ENCODE peak calls at places on chromosomes 7 and 10, in eight cellular contexts. One of them, this sample, is unnamed.

GRCh38 chr7:121595949-121596692 is 200.0 kb upstream of the FAM3C start:
- DNase-seq in C1 segment of cervical spinal cord: no peak
- DNase-seq in stimulated activated CD4-positive, alpha-beta T cell treated with anti-CD3 and anti-CD28 coated beads, Interleukin-1b, Interleukin-23, amount 100 ng/mL, for 4 hours: no peak
- DNase-seq in activated naive CD4-positive, alpha-beta T cell treated with anti-CD3 and anti-CD28 coated beads for 36 hours: no peak
- DNase-seq in astrocyte of the spinal cord: no peak
- DNase-seq in naive thymus-derived CD8-positive, alpha-beta T cell: no peak
- DNase-seq in SW480: no peak
- DNase-seq in epithelial cell of esophagus: no peak
- DNase-seq in this sample: no peak

GRCh38 chr7:75854233-75854632 is 24.6 kb upstream of the RHBDD2 start:
- DNase-seq in C1 segment of cervical spinal cord: no peak
- DNase-seq in stimulated activated CD4-positive, alpha-beta T cell treated with anti-CD3 and anti-CD28 coated beads, Interleukin-1b, Interleukin-23, amount 100 ng/mL, for 4 hours: no peak
- DNase-seq in activated naive CD4-positive, alpha-beta T cell treated with anti-CD3 and anti-CD28 coated beads for 36 hours: no peak
- DNase-seq in astrocyte of the spinal cord: peak; percentile 39
- DNase-seq in naive thymus-derived CD8-positive, alpha-beta T cell: no peak
- DNase-seq in SW480: no peak
- DNase-seq in epithelial cell of esophagus: no peak
- DNase-seq in this sample: no peak

GRCh38 chr7:73717025-73717807 is 2.3 kb downstream of the STX1A start:
- DNase-seq in C1 segment of cervical spinal cord: no peak
- DNase-seq in stimulated activated CD4-positive, alpha-beta T cell treated with anti-CD3 and anti-CD28 coated beads, Interleukin-1b, Interleukin-23, amount 100 ng/mL, for 4 hours: no peak
- DNase-seq in activated naive CD4-positive, alpha-beta T cell treated with anti-CD3 and anti-CD28 coated beads for 36 hours: no peak
- DNase-seq in astrocyte of the spinal cord: peak; percentile 63
- DNase-seq in naive thymus-derived CD8-positive, alpha-beta T cell: no peak
- DNase-seq in SW480: no peak
- DNase-seq in epithelial cell of esophagus: no peak
- DNase-seq in this sample: no peak

GRCh38 chr7:100166966-100167911 is 1.2 kb downstream of the GAL3ST4 start:
- DNase-seq in C1 segment of cervical spinal cord: no peak
- DNase-seq in stimulated activated CD4-positive, alpha-beta T cell treated with anti-CD3 and anti-CD28 coated beads, Interleukin-1b, Interleukin-23, amount 100 ng/mL, for 4 hours: no peak
- DNase-seq in activated naive CD4-positive, alpha-beta T cell treated with anti-CD3 and anti-CD28 coated beads for 36 hours: peak; percentile 29
- DNase-seq in astrocyte of the spinal cord: no peak
- DNase-seq in naive thymus-derived CD8-positive, alpha-beta T cell: no peak
- DNase-seq in SW480: no peak
- DNase-seq in epithelial cell of esophagus: no peak
- DNase-seq in this sample: peak; percentile 70

GRCh38 chr7:112414855-112415490 is 35.3 kb upstream of the IFRD1 start:
- DNase-seq in C1 segment of cervical spinal cord: peak; percentile 29
- DNase-seq in stimulated activated CD4-positive, alpha-beta T cell treated with anti-CD3 and anti-CD28 coated beads, Interleukin-1b, Interleukin-23, amount 100 ng/mL, for 4 hours: no peak
- DNase-seq in activated naive CD4-positive, alpha-beta T cell treated with anti-CD3 and anti-CD28 coated beads for 36 hours: no peak
- DNase-seq in astrocyte of the spinal cord: no peak
- DNase-seq in naive thymus-derived CD8-positive, alpha-beta T cell: no peak
- DNase-seq in SW480: peak; percentile 70
- DNase-seq in epithelial cell of esophagus: peak; percentile 66
- DNase-seq in this sample: peak; percentile 57

GRCh38 chr10:71270301-71270777 is 48.7 kb upstream of the SLC29A3 start:
- DNase-seq in C1 segment of cervical spinal cord: peak; percentile 67
- DNase-seq in stimulated activated CD4-positive, alpha-beta T cell treated with anti-CD3 and anti-CD28 coated beads, Interleukin-1b, Interleukin-23, amount 100 ng/mL, for 4 hours: no peak
- DNase-seq in activated naive CD4-positive, alpha-beta T cell treated with anti-CD3 and anti-CD28 coated beads for 36 hours: peak; percentile 61
- DNase-seq in astrocyte of the spinal cord: peak; percentile 80
- DNase-seq in naive thymus-derived CD8-positive, alpha-beta T cell: no peak
- DNase-seq in SW480: peak; percentile 62
- DNase-seq in epithelial cell of esophagus: peak; percentile 65
- DNase-seq in this sample: peak; percentile 72

GRCh38 chr10:90041585-90041984 is 340.2 kb downstream of the KIF20B start:
- DNase-seq in C1 segment of cervical spinal cord: no peak
- DNase-seq in stimulated activated CD4-positive, alpha-beta T cell treated with anti-CD3 and anti-CD28 coated beads, Interleukin-1b, Interleukin-23, amount 100 ng/mL, for 4 hours: no peak
- DNase-seq in activated naive CD4-positive, alpha-beta T cell treated with anti-CD3 and anti-CD28 coated beads for 36 hours: no peak
- DNase-seq in astrocyte of the spinal cord: no peak
- DNase-seq in naive thymus-derived CD8-positive, alpha-beta T cell: no peak
- DNase-seq in SW480: no peak
- DNase-seq in epithelial cell of esophagus: no peak
- DNase-seq in this sample: no peak

GRCh38 chr10:33952692-33953360 is 618.4 kb upstream of the NRP1 start:
- DNase-seq in C1 segment of cervical spinal cord: no peak
- DNase-seq in stimulated activated CD4-positive, alpha-beta T cell treated with anti-CD3 and anti-CD28 coated beads, Interleukin-1b, Interleukin-23, amount 100 ng/mL, for 4 hours: no peak
- DNase-seq in activated naive CD4-positive, alpha-beta T cell treated with anti-CD3 and anti-CD28 coated beads for 36 hours: no peak
- DNase-seq in astrocyte of the spinal cord: peak; percentile 66
- DNase-seq in naive thymus-derived CD8-positive, alpha-beta T cell: no peak
- DNase-seq in SW480: no peak
- DNase-seq in epithelial cell of esophagus: peak; percentile 84
- DNase-seq in this sample: no peak

GRCh38 chr10:29228586-29228985 is 60.3 kb upstream of the LYZL1 start:
- DNase-seq in C1 segment of cervical spinal cord: no peak
- DNase-seq in stimulated activated CD4-positive, alpha-beta T cell treated with anti-CD3 and anti-CD28 coated beads, Interleukin-1b, Interleukin-23, amount 100 ng/mL, for 4 hours: no peak
- DNase-seq in activated naive CD4-positive, alpha-beta T cell treated with anti-CD3 and anti-CD28 coated beads for 36 hours: no peak
- DNase-seq in astrocyte of the spinal cord: no peak
- DNase-seq in naive thymus-derived CD8-positive, alpha-beta T cell: no peak
- DNase-seq in SW480: no peak
- DNase-seq in epithelial cell of esophagus: no peak
- DNase-seq in this sample: no peak

This sample was measured in SK-N-SH.